ENCODE peak calls at places on chromosomes 12 and 14, in ten cellular contexts. N is ovary; Q is stomach; D is psoas muscle; J is astrocyte; H is thoracic aorta; P is mesendoderm; Z is adrenal gland; F is colonic mucosa; S is CD8-positive, alpha-beta memory T cell. V is an unnamed sample. For H3K4me1, the result is how much of the 10 kb centered on the place peaks cover.

GRCh38 chr12:12686472-12686871 is 9.5 kb downstream of the GPR19 start:
- DNase-seq in N (no peak), Q (no peak), D (no peak), J (no peak), H (no peak), P (no peak), Z (no peak), F (no peak), S (no peak), V (no peak)

GRCh38 chr12:57893460-57894353 is 47.2 kb upstream of the CTDSP2 start:
- DNase-seq in N (peak), Q (peak), D (peak), J (peak), H (peak), P (peak), Z (peak), F (peak), S (no peak), V (no peak)

GRCh38 chr14:96160030-96160912 is 44.4 kb upstream of the BDKRB2 start:
- DNase-seq in N (no peak), Q (peak), D (no peak), J (no peak), H (no peak), P (no peak), Z (no peak), F (peak), S (no peak), V (no peak)

GRCh38 chr12:123115409-123116111 is 35.3 kb downstream of the PITPNM2 start:
- DNase-seq in N (peak), Q (no peak), D (peak), J (peak), H (peak), P (no peak), Z (peak), F (no peak), S (no peak), V (peak)

GRCh38 chr12:15532364-15532977 is 210.2 kb downstream of the PTPRO start:
- DNase-seq in N (no peak), Q (no peak), D (no peak), J (peak), H (no peak), P (peak), Z (peak), F (peak), S (no peak), V (peak)

GRCh38 chr12:124184456-124184855 is 110.4 kb upstream of the RFLNA start:
- DNase-seq in N (no peak), Q (no peak), D (no peak), J (no peak), H (no peak), P (no peak), Z (no peak), F (no peak), S (no peak), V (no peak)

GRCh38 chr12:84874125-84874824 is 38.3 kb downstream of the SLC6A15 start:
- DNase-seq in N (no peak), Q (no peak), D (no peak), J (peak), H (no peak), P (peak), Z (no peak), F (no peak), S (no peak), V (peak)

GRCh38 chr12:121579981-121580868 is 598 bp downstream of the KDM2B start:
- DNase-seq in N (peak), Q (peak), D (peak), J (no peak), H (no peak), P (peak), Z (peak), F (peak), S (peak), V (peak)

GRCh38 chr14:23186913-23187654 is 3.6 kb upstream of the SLC7A8 start:
- DNase-seq in N (no peak), Q (peak), D (no peak), J (peak), H (no peak), P (peak), Z (peak), F (no peak), S (no peak), V (peak)

GRCh38 chr14:101628471-101628966 is 67.2 kb downstream of the DIO3 start:
- DNase-seq in N (peak), Q (peak), D (peak), J (peak), H (no peak), P (peak), Z (peak), F (peak), S (peak), V (peak)

GRCh38 chr12:50507930-50508329 is 3.1 kb downstream of the DIP2B start:
- DNase-seq in N (no peak), Q (no peak), D (no peak), J (no peak), H (no peak), P (no peak), Z (no peak), F (no peak), S (no peak), V (peak)

GRCh38 chr14:100673085-100673806 is 53.4 kb upstream of the DLK1 start:
- DNase-seq in N (no peak), Q (peak), D (no peak), J (no peak), H (no peak), P (peak), Z (no peak), F (peak), S (no peak), V (no peak)

GRCh38 chr12:27779416-27779815 is 617 bp upstream of the KLHL42 start:
- DNase-seq in N (peak), Q (no peak), D (peak), J (no peak), H (no peak), P (peak), Z (peak), F (peak), S (no peak), V (no peak)

GRCh38 chr14:64979336-64980074 is 7.2 kb upstream of the FNTB start:
- DNase-seq in N (no peak), Q (no peak), D (no peak), J (peak), H (no peak), P (peak), Z (no peak), F (no peak), S (no peak), V (no peak)

GRCh38 chr14:93976477-93977057 is at the start of gene ASB2:
- DNase-seq in N (no peak), Q (no peak), D (no peak), J (no peak), H (no peak), P (no peak), Z (no peak), F (no peak), S (no peak), V (peak)

GRCh38 chr12:43206396-43206795 is 345.6 kb downstream of the ADAMTS20 start:
- DNase-seq in N (no peak), Q (no peak), D (no peak), J (peak), H (no peak), P (no peak), Z (no peak), F (no peak), S (no peak), V (no peak)

GRCh38 chr14:37622231-37622923 is 26.9 kb downstream of the TTC6 start:
- DNase-seq in N (no peak), Q (no peak), D (no peak), J (peak), H (no peak), P (peak), Z (no peak), F (no peak), S (no peak), V (no peak)

GRCh38 chr12:78208106-78208505 is 377.4 kb downstream of the NAV3 start:
- DNase-seq in N (no peak), Q (no peak), D (no peak), J (peak), H (no peak), P (no peak), Z (no peak), F (no peak), S (no peak), V (no peak)

GRCh38 chr12:116959845-116960514 is 49.2 kb downstream of the FBXW8 start:
- DNase-seq in N (no peak), Q (no peak), D (no peak), J (peak), H (no peak), P (no peak), Z (no peak), F (no peak), S (no peak), V (peak)

GRCh38 chr12:51388066-51388799 is 3.0 kb downstream of the GALNT6 start:
- DNase-seq in N (no peak), Q (no peak), D (no peak), J (peak), H (no peak), P (peak), Z (peak), F (no peak), S (no peak), V (no peak)

GRCh38 chr14:83467811-83468210 is 1934.2 kb upstream of the SEL1L start:
- DNase-seq in N (no peak), Q (no peak), D (no peak), J (peak), H (no peak), P (no peak), Z (no peak), F (no peak), S (no peak), V (no peak)

GRCh38 chr12:26524862-26525465 is 308.0 kb downstream of the ITPR2 start:
- DNase-seq in N (no peak), Q (no peak), D (no peak), J (no peak), H (no peak), P (peak), Z (peak), F (peak), S (no peak), V (no peak)

GRCh38 chr12:49369723-49370145 is 2.5 kb downstream of the SPATS2 start:
- DNase-seq in N (no peak), Q (peak), D (peak), J (peak), H (no peak), P (peak), Z (peak), F (peak), S (no peak), V (peak)

GRCh38 chr12:63955831-63956685 is 111.6 kb downstream of the SRGAP1 start:
- DNase-seq in N (peak), Q (no peak), D (no peak), J (no peak), H (no peak), P (no peak), Z (peak), F (no peak), S (no peak), V (no peak)

GRCh38 chr12:121087467-121088207 is 45.0 kb upstream of the P2RX7 start:
- DNase-seq in N (no peak), Q (no peak), D (no peak), J (no peak), H (no peak), P (no peak), Z (no peak), F (no peak), S (no peak), V (no peak)

DNA sequence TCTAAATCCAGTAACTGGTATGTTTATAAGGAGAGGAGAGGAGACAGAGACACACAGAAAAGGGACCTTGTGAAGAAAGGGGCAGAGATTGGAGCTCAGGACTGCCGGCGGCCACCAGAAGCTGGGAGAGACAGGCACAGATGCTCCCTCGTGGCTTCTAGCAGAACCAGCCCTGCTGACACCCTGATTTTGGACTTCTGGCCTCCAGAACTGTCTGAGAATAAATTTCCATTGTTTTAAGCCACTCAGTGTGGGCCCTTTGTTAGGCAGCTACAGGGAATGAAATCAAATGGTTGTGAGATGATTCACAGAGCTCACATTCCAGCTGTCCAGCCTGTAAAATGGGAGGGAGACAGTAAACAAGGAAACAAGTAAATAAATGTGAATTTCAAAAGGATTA is 47.6 kb downstream of the TMEM132C start:
- DNase-seq in N (no peak), Q (no peak), D (no peak), J (no peak), H (no peak), P (peak), Z (no peak), F (no peak), S (no peak), V (no peak)
- H3K27ac ChIP-seq in N (no peak), Q (no peak), D (no peak), J (no peak), H (no peak), P (no peak), Z (no peak), F (no peak), S (no peak), V (no peak)

GRCh38 chr14:67961676-67962075 is 142.1 kb downstream of the RAD51B start:
- DNase-seq in N (no peak), Q (no peak), D (no peak), J (no peak), H (no peak), P (no peak), Z (no peak), F (no peak), S (no peak), V (no peak)
- H3K4me1 ChIP-seq in N (under half), Q (half or more), D (under half), J (under half), H (under half), P (under half), Z (under half), F (under half), S (under half), V (under half)

DNA sequence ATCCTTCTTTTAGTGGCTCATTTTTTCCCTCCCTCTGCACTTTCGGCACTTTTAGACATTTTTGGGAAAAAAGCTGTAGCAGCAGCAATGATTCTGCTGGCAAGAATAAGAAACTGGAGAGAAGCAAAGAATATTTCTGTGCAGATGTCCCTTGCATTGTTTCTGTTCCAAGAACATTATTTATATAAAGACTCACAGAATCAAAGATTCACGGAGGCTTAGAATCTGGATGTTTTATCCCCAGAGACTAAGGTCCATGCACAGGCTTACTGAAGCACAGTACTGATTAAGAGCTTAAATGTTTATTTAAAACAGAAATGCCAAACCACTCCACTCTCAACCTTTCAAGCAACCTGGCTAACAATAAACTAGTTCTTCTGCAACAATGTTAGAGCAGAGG is 12.4 kb downstream of the ZC2HC1C start:
- DNase-seq in N (no peak), Q (no peak), D (no peak), J (no peak), H (no peak), P (no peak), Z (no peak), F (no peak), S (no peak), V (no peak)
- H3K27ac ChIP-seq in N (no peak), Q (peak), D (no peak), J (no peak), H (no peak), P (no peak), Z (peak), F (no peak), S (no peak), V (no peak)

GRCh38 chr12:47053991-47054390 is 25.4 kb upstream of the PCED1B start:
- DNase-seq in N (no peak), Q (no peak), D (no peak), J (no peak), H (no peak), P (no peak), Z (no peak), F (no peak), S (no peak), V (no peak)
- H3K4me1 ChIP-seq in N (under half), Q (under half), D (under half), J (under half), H (under half), P (under half), Z (under half), F (under half), S (under half), V (under half)

GRCh38 chr14:103258211-103258610 is 75.8 kb upstream of the EIF5 start:
- DNase-seq in N (no peak), Q (no peak), D (no peak), J (no peak), H (no peak), P (no peak), Z (no peak), F (no peak), S (no peak), V (no peak)

GRCh38 chr14:103257211-103257962 is 76.7 kb upstream of the EIF5 start:
- DNase-seq in N (no peak), Q (no peak), D (no peak), J (peak), H (no peak), P (no peak), Z (no peak), F (no peak), S (no peak), V (no peak)

GRCh38 chr14:103256406-103256805 is 77.6 kb upstream of the EIF5 start:
- DNase-seq in N (no peak), Q (no peak), D (no peak), J (no peak), H (no peak), P (no peak), Z (no peak), F (no peak), S (no peak), V (no peak)

GRCh38 chr14:103259184-103259583 is 74.9 kb upstream of the EIF5 start:
- DNase-seq in N (no peak), Q (no peak), D (no peak), J (no peak), H (no peak), P (no peak), Z (no peak), F (no peak), S (no peak), V (no peak)

GRCh38 chr14:103255555-103255954 is 78.5 kb upstream of the EIF5 start:
- DNase-seq in N (no peak), Q (no peak), D (no peak), J (no peak), H (no peak), P (no peak), Z (no peak), F (no peak), S (no peak), V (no peak)
- H3K27ac ChIP-seq in N (no peak), Q (no peak), D (no peak), J (no peak), H (no peak), P (no peak), Z (no peak), F (no peak), S (no peak), V (no peak)

GRCh38 chr14:61535470-61535869 is 159.8 kb upstream of the HIF1A start:
- DNase-seq in N (no peak), Q (no peak), D (no peak), J (no peak), H (no peak), P (no peak), Z (no peak), F (no peak), S (no peak), V (no peak)
- H3K4me1 ChIP-seq in N (under half), Q (half or more), D (under half), J (under half), H (under half), P (under half), Z (under half), F (under half), S (under half), V (under half)

GRCh38 chr12:93766371-93766770 is 89.2 kb downstream of the CRADD start:
- DNase-seq in N (no peak), Q (no peak), D (no peak), J (no peak), H (no peak), P (no peak), Z (no peak), F (no peak), S (no peak), V (no peak)

GRCh38 chr12:93772003-93772402 is 94.8 kb downstream of the CRADD start:
- DNase-seq in N (no peak), Q (no peak), D (no peak), J (no peak), H (no peak), P (no peak), Z (no peak), F (no peak), S (no peak), V (no peak)

GRCh38 chr12:93766802-93767523 is 89.8 kb downstream of the CRADD start:
- DNase-seq in N (no peak), Q (no peak), D (no peak), J (peak), H (no peak), P (peak), Z (peak), F (peak), S (no peak), V (peak)

GRCh38 chr12:93763746-93764147 is 86.6 kb downstream of the CRADD start:
- DNase-seq in N (no peak), Q (no peak), D (no peak), J (no peak), H (no peak), P (peak), Z (no peak), F (no peak), S (no peak), V (no peak)

DNA sequence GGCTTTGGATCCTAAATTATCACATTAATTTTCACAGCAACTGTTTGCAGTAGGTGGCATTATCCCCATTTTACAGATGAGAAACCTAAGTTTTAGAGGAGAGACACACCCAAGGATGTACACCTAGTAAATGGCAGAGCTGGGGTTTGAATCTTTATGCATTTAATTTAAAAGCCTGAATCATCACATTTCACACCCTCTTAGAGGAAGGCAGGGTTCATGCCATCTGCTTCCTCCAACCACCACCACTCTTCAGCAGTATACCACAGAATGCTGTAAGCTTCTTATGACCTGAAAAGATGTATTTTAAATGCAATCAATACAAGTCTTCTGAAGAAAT is 90.3 kb downstream of the CRADD start:
- DNase-seq in N (no peak), Q (no peak), D (no peak), J (no peak), H (no peak), P (no peak), Z (no peak), F (no peak), S (no peak), V (peak)
- H3K27ac ChIP-seq in N (no peak), Q (peak), D (no peak), J (no peak), H (peak), P (no peak), Z (peak), F (peak), S (no peak), V (peak)

GRCh38 chr12:53222170-53223005 is 9.6 kb downstream of the RARG start:
- DNase-seq in N (no peak), Q (no peak), D (no peak), J (no peak), H (no peak), P (no peak), Z (no peak), F (no peak), S (no peak), V (no peak)
- H3K4me1 ChIP-seq in N (under half), Q (half or more), D (under half), J (half or more), H (under half), P (under half), Z (under half), F (under half), S (half or more), V (half or more)

DNA sequence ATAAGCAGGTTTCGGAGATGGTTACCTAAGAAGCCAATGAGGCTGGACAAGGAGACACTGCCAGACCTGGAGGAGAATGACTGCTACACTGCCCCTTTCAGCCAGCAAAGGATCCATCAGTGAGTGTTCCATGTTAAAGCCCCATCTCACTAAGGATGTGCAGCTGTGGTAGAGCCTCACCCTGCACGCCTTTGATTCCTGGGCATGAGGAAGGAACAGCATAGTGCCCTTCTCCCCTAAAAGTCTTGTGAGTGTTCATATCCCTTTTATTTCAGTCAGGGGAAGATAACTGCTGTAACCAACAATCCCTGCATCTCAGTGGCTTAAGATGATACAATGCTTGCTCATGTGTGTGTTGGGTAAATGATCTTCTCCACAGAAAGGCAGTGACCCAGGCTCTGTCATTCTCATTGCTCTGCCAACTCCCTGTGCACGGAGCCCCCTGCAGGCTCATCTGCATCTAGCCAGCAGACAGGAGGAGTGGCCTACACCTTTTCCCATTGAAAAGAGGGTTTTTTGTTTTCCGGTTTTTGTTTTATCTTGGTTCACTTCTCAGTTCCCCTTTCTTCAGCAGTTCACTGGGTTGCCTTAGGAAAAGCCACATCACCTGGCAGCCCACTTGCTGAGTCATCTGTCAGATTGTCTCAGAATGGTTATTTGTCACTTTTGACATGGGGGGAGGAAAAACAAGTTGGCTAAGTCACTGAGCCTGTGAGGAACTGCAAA is 193.1 kb downstream of the ANO4 start:
- DNase-seq in N (peak), Q (no peak), D (peak), J (peak), H (no peak), P (peak), Z (peak), F (no peak), S (no peak), V (no peak)
- H3K27ac ChIP-seq in N (no peak), Q (no peak), D (no peak), J (peak), H (no peak), P (peak), Z (peak), F (no peak), S (no peak), V (no peak)

GRCh38 chr14:99602788-99603415 is 1.1 kb downstream of the CCDC85C start:
- DNase-seq in N (no peak), Q (no peak), D (no peak), J (no peak), H (no peak), P (no peak), Z (no peak), F (no peak), S (no peak), V (no peak)
- H3K4me1 ChIP-seq in N (under half), Q (half or more), D (under half), J (under half), H (under half), P (under half), Z (half or more), F (under half), S (under half), V (under half)

V was measured in CD4-positive, CD25-positive, alpha-beta regulatory T cell.